ENCODE peak calls at places on chromosomes 2 and 18, in eight cellular contexts. E is esophagus squamous epithelium, H is adrenal gland, X is HepG2, I is ovary, B is body of pancreas, L is A549, J is tibial nerve. Z is an unnamed sample. For H3K4me1, the result is how much of the 10 kb centered on the place peaks cover.

GRCh38 chr2:218569661-218570500 is 1.2 kb downstream of the CNOT9 start:
- DNase-seq in L (peak), I (no peak), E (no peak), B (peak), J (no peak), H (peak), X (peak), Z (peak)

GRCh38 chr2:151040036-151040435 is 221.6 kb downstream of the RBM43 start:
- DNase-seq in J (no peak), I (no peak), E (no peak), H (no peak), B (no peak), L (no peak), X (no peak), Z (no peak)

GRCh38 chr18:70523798-70524182 is 234.9 kb downstream of the SOCS6 start:
- DNase-seq in I (no peak), X (peak), H (no peak), J (no peak), B (no peak), L (no peak), E (no peak), Z (no peak)

GRCh38 chr18:54069729-54070128 is 154.7 kb downstream of the MBD2 start:
- DNase-seq in L (no peak), J (no peak), H (no peak), B (no peak), X (no peak), E (no peak), I (no peak), Z (no peak)

GRCh38 chr2:141522048-141522447 is 608.8 kb downstream of the LRP1B start:
- DNase-seq in J (no peak), B (no peak), E (no peak), X (no peak), H (no peak), I (no peak), L (no peak), Z (no peak)

GRCh38 chr2:178756843-178757242 is 50.4 kb downstream of the TTN start:
- DNase-seq in H (no peak), L (no peak), E (no peak), J (no peak), B (no peak), X (no peak), I (no peak), Z (no peak)

GRCh38 chr2:138395565-138396306 is 105.8 kb upstream of the SPOPL start:
- DNase-seq in L (peak), E (no peak), X (no peak), H (peak), J (no peak), I (no peak), B (no peak), Z (no peak)

GRCh38 chr2:105873721-105874120 is 129.0 kb downstream of the NCK2 start:
- DNase-seq in X (peak), J (no peak), H (no peak), E (no peak), L (peak), I (no peak), B (no peak), Z (no peak)

GRCh38 chr2:221293949-221294736 is 278.0 kb downstream of the EPHA4 start:
- DNase-seq in I (no peak), H (no peak), E (no peak), X (no peak), L (no peak), B (no peak), J (no peak), Z (no peak)

GRCh38 chr18:39732918-39733317 is 2167.3 kb upstream of the CELF4 start:
- DNase-seq in L (peak), X (no peak), H (no peak), B (no peak), J (no peak), I (no peak), E (no peak), Z (no peak)

GRCh38 chr2:160125366-160125765 is 63.0 kb upstream of the PLA2R1 start:
- DNase-seq in J (no peak), I (no peak), X (no peak), H (no peak), E (no peak), B (no peak), L (no peak), Z (no peak)
- H3K4me1 ChIP-seq in J (under half), I (under half), X (under half), H (under half), E (under half), B (under half), L (under half), Z (under half)

DNA sequence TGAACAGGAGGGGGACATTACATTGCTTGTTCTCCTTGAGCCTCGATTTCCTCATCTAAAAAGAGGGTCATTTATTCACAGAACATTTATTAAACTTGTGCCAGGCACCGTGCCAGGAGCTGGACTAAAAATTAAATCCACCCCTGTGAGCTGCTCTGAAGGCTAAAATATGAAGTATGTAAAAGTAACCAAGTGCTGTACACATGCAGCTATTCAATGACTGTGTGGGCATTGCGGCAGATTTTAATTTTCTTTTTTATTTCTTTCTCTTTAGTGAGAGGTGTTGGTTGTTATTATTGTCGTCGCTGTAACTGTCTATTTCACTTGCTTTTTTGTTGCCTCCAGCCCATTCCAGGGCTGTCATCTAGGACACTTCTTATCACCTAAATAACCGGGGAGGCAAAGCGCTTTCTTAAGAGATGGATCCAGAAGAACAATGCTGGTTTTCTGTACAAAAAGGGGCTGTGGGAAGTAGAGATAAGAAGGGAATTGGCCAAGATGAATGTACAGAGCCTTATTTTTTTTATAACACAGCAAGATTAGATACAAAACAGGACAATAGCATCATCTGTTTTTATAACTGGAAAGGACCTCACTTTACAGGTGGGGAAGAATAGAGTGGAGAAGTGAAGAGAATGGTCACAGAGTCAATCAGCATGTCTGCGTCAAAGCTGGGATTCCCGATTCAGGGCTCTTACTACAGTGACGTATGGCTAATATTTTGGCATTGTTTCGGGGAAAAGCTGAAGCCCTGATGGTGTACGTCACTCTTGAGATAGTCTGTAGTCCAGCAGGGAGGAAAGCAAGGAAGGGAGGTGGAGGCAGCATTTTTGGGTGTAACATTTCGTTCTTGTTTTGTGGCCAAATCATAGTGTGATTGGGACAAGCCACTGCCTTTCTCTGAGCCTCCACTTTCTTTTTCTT is 23.3 kb downstream of the IL1B start:
- DNase-seq in B (peak), J (no peak), X (no peak), L (no peak), E (no peak), H (no peak), I (no peak), Z (no peak)
- H3K27ac ChIP-seq in B (peak), J (peak), X (no peak), L (no peak), E (no peak), H (no peak), I (no peak), Z (no peak)

GRCh38 chr2:74440378-74441110 is 1.2 kb downstream of the RTKN start:
- DNase-seq in E (no peak), I (peak), L (peak), X (peak), H (peak), J (peak), B (peak), Z (peak)
- TF ChIP-seq POLR2A in E (no peak), I (no peak), L (peak), X (peak), H (peak), J (peak), B (peak), Z (no peak)

DNA sequence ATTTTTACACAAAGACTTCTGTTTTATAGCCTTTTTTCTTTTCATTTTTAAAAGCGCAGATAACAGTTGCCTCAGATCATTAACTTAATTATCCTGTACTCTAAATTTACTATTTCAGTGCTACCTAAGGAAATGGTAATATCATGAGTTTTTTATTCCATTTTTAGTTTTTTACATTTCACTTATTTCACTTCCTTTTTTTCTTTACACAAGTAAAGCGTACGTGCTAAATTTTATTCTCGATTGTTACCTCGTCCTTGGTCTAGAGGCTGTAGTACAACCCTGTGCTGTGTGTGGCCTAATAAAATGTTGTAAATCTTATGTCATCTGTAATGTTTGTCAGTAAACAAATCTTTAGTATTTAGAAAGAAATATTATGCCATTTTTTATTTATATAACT is 49.2 kb downstream of the CRIM1 start:
- DNase-seq in J (no peak), H (no peak), I (no peak), X (no peak), E (no peak), B (no peak), L (no peak), Z (no peak)
- H3K4me1 ChIP-seq in J (under half), H (under half), I (under half), X (under half), E (half or more), B (under half), L (half or more), Z (under half)

GRCh38 chr18:74870950-74871349 is 273.3 kb downstream of the ZNF407 start:
- DNase-seq in H (no peak), E (no peak), X (no peak), L (no peak), B (no peak), I (no peak), J (no peak), Z (no peak)
- H3K27ac ChIP-seq in H (no peak), E (no peak), X (no peak), L (no peak), B (no peak), I (no peak), J (no peak), Z (no peak)

GRCh38 chr2:241148891-241149674 is at the start of gene PASK:
- DNase-seq in H (peak), L (peak), I (peak), J (peak), B (peak), E (peak), X (peak), Z (peak)

GRCh38 chr2:241149675-241149924 is 328 bp upstream of the PASK start:
- DNase-seq in E (no peak), I (no peak), J (no peak), X (no peak), B (no peak), L (no peak), H (no peak), Z (no peak)

GRCh38 chr2:241150660-241151530 is 628 bp downstream of the PPP1R7 start:
- DNase-seq in E (no peak), B (no peak), I (no peak), H (no peak), L (no peak), X (no peak), J (no peak), Z (no peak)

GRCh38 chr2:241148239-241148638 is 1.0 kb downstream of the PASK start:
- DNase-seq in B (no peak), L (no peak), H (no peak), X (no peak), I (no peak), E (no peak), J (no peak), Z (no peak)

GRCh38 chr2:241149925-241150659 is at the start of gene PPP1R7:
- DNase-seq in H (peak), L (peak), I (peak), J (peak), X (peak), B (peak), E (peak), Z (peak)
- TF ChIP-seq POLR2A in H (no peak), L (peak), I (peak), J (peak), X (peak), B (peak), E (peak), Z (peak)

DNA sequence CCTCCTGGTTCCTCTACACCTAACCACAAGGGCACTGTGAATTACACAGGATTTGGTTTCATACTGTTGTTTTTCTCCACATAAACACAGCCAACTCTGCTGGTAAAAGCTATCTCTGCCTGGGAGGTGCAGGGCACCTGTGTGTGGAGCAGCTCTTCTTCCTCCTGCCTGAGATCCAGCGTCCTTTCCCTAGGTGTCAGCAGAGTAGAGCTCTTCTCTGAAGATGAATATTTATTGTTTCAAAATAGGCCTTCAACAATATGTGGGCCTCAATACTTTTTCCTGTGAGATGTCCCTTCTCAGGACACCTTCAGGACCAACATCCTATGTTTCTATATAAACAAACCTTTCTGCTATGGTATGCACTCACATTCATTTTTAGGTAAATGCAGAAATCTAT is 573.9 kb upstream of the ID2 start:
- DNase-seq in I (no peak), H (no peak), J (no peak), E (no peak), L (no peak), X (no peak), B (no peak), Z (no peak)
- H3K4me1 ChIP-seq in I (under half), H (under half), J (under half), E (under half), L (under half), X (under half), B (under half), Z (under half)